ENCODE peak calls at places on chromosomes 13 and 19, in four cellular contexts. Q, I, R and X are unnamed samples.

GRCh38 chr19:18085702-18086457 is 854 bp downstream of the IL12RB1 start:
- DNase-seq in Q (no peak), I (no peak), R (no peak), X (no peak)

GRCh38 chr19:48698046-48698445 is 2.3 kb downstream of the FUT2 start:
- DNase-seq in Q (peak), I (no peak), R (no peak), X (peak)

GRCh38 chr13:23637813-23638212 is 67.6 kb downstream of the TNFRSF19 start:
- DNase-seq in Q (no peak), I (peak), R (no peak), X (no peak)

GRCh38 chr13:60679928-60680693 is 283.1 kb downstream of the TDRD3 start:
- DNase-seq in Q (peak), I (no peak), R (no peak), X (no peak)

GRCh38 chr19:39078436-39079200 is 5.5 kb upstream of the ACP7 start:
- DNase-seq in Q (peak), I (no peak), R (no peak), X (no peak)

GRCh38 chr19:327291-328024 is 17.1 kb downstream of the MIER2 start:
- DNase-seq in Q (no peak), I (no peak), R (no peak), X (no peak)

GRCh38 chr19:2282062-2282861 is at the start of gene PEAK3:
- DNase-seq in Q (peak), I (peak), R (peak), X (peak)

GRCh38 chr19:20423381-20424207 is 142.0 kb downstream of the ZNF737 start:
- DNase-seq in Q (peak), I (peak), R (peak), X (peak)

GRCh38 chr19:11506101-11506555 is 489 bp upstream of the ZNF653 start:
- DNase-seq in Q (no peak), I (peak), R (no peak), X (no peak)

GRCh38 chr13:73998631-73999030 is 135.6 kb downstream of the KLF12 start:
- DNase-seq in Q (no peak), I (no peak), R (no peak), X (no peak)

GRCh38 chr13:95564948-95565347 is 12.4 kb downstream of the CLDN10 start:
- DNase-seq in Q (peak), I (no peak), R (no peak), X (no peak)

GRCh38 chr19:58514564-58515020 is 2.8 kb upstream of the SLC27A5 start:
- DNase-seq in Q (no peak), I (no peak), R (no peak), X (no peak)

GRCh38 chr19:49546825-49547565 is 19.2 kb downstream of the RCN3 start:
- DNase-seq in Q (peak), I (no peak), R (peak), X (peak)

GRCh38 chr13:91359566-91359965 is 12.1 kb downstream of the MIR17HG start:
- DNase-seq in Q (no peak), I (no peak), R (no peak), X (no peak)

GRCh38 chr13:110593430-110594130 is 21.8 kb upstream of the NAXD start:
- DNase-seq in Q (peak), I (no peak), R (peak), X (no peak)

GRCh38 chr13:39836038-39836437 is 180.6 kb downstream of the COG6 start:
- DNase-seq in Q (no peak), I (no peak), R (no peak), X (no peak)

GRCh38 chr13:100673376-100673830 is 1.2 kb downstream of the TMTC4 start:
- DNase-seq in Q (no peak), I (peak), R (peak), X (peak)

GRCh38 chr19:15300533-15301194 is 31.7 kb downstream of the BRD4 start:
- DNase-seq in Q (peak), I (no peak), R (no peak), X (no peak)

GRCh38 chr13:80215368-80215767 is 125.6 kb downstream of the SPRY2 start:
- DNase-seq in Q (peak), I (no peak), R (no peak), X (no peak)

GRCh38 chr19:35262101-35262761 is 6.5 kb upstream of the USF2 start:
- DNase-seq in Q (no peak), I (no peak), R (no peak), X (no peak)

GRCh38 chr13:88802886-88803285 is 1131.7 kb downstream of the SLITRK5 start:
- DNase-seq in Q (no peak), I (no peak), R (no peak), X (no peak)

GRCh38 chr13:36183901-36184300 is 30.5 kb downstream of the SOHLH2 start:
- DNase-seq in Q (no peak), I (no peak), R (no peak), X (no peak)

GRCh38 chr19:2391118-2391725 is 31.2 kb downstream of the TMPRSS9 start:
- DNase-seq in Q (peak), I (no peak), R (peak), X (peak)

DNA sequence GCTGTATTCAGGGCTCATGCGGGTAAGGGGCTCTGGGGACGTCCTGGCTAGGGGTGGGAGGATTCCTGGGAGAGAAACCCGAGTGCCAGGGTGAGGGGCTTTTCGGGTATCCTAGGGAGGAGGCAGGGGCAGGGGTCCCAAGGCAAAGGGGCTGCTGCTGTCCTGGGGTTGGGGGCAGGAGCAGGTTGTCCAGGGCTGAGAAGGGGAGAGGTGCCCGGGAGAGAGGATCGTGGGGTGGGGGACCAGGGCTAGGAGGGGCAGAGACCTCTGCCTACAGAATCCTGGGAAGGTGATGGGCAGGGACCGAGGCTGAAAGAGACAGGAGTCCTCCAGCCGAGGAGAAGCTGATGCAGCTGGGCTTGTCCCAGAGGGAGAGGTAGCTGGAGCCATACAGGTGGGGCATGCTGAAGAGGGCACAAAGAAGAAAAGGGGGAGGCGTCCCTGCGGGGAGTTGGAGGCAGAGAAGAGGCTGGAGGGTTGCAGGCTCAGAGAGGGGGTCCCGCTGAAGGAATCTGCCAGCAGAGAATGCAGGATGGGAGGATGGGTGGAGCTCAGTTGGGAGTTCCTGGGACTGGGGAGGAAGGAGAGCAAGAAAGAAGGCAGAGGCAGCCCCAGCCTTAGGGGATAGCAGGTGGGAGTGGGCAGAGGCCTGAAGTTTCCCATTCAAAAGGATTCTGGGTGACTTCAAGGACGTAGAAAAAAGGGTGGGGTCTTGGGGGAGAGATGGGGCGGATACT is 569 bp downstream of the CYP2S1 start:
- DNase-seq in Q (no peak), I (no peak), R (no peak), X (no peak)
- H3K4me3 ChIP-seq in Q (peak), I (peak), R (peak), X (peak)

DNA sequence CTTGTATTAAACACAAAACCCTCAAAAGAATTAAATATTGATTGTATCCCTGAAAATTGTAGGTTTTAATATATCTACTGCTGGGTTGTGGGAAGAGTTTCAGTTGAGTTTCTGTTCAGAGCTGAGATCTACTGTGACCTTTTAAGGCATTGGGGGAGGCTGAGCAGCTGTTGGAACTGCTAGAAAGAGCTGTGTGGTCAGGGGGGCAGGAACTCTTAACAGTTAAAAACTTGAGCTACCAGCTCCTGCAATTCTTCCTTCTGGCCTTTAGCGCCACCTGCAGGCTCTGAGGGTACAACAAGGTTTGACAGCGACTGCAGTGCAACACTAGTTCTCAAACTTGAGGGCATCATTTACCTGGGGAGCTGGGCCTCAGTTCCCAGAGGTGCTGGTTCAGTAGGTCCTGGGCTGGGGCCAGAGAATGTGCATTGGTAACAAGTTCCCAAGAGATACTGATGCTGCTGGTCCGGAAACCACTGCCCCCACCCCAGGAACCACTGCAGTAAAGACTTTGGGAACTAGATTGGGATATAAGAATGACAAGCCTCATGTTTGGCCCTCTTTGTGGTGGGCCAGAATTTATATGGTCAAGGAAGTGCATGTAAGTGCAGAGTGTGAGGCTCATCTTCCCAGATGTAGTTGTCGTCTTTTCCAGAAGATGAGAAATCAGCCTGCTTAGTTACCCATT is 2.5 kb downstream of the RNASEH2B start:
- DNase-seq in Q (peak), I (peak), R (peak), X (peak)
- H3K4me3 ChIP-seq in Q (no peak), I (no peak), R (no peak), X (no peak)

DNA sequence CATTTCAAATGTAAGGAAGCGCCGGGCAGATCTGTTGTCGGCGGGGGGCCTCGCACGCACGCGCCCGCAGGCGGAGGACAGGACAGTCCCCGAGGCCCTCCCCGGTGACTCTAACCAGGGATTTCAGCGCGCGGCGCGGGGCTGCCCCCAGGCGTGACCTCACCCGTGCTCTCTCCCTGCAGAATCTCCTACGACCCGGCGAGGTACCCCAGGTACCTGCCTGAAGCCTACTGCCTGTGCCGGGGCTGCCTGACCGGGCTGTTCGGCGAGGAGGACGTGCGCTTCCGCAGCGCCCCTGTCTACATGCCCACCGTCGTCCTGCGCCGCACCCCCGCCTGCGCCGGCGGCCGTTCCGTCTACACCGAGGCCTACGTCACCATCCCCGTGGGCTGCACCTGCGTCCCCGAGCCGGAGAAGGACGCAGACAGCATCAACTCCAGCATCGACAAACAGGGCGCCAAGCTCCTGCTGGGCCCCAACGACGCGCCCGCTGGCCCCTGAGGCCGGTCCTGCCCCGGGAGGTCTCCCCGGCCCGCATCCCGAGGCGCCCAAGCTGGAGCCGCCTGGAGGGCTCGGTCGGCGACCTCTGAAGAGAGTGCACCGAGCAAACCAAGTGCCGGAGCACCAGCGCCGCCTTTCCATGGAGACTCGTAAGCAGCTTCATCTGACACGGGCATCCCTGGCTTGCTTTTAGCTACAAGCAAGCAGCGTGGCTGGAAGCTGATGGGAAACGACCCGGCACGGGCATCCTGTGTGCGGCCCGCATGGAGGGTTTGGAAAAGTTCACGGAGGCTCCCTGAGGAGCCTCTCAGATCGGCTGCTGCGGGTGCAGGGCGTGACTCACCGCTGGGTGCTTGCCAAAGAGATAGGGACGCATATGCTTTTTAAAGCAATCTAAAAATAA is 18.2 kb downstream of the IL17D start:
- DNase-seq in Q (peak), I (peak), R (peak), X (peak)
- H3K4me3 ChIP-seq in Q (peak), I (peak), R (no peak), X (peak)

GRCh38 chr19:46731007-46731501 is 14.1 kb upstream of the PRKD2 start:
- DNase-seq in Q (peak), I (no peak), R (no peak), X (no peak)
- H3K4me3 ChIP-seq in Q (no peak), I (no peak), R (no peak), X (no peak)

DNA sequence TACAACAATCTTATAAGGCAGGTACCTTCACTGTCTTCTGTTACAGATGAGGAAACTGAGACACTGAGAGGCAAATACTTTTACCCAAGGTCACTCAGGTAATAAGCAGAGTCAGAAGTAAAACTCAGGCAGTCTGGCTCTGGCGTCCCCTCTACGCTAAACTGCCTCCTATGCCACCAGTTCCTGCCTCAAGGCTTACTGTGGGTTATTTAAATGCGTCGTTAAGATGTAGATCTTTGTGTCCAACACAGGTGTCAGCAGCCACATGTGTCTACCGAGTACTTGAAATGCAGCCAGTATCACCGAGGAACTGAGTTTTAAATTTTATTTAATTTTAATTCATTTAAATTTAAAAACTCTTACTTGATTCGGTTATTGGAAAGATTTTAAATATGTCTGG is 1.9 kb downstream of the HAS1 start:
- DNase-seq in Q (no peak), I (no peak), R (no peak), X (no peak)
- H3K4me3 ChIP-seq in Q (no peak), I (no peak), R (no peak), X (no peak)